ENCODE peak calls at places on chromosomes 3 and 15, in seven cellular contexts. C, F, Y, S, V, W and O are unnamed samples.

GRCh38 chr15:77091072-77091471 is 20.2 kb upstream of the TSPAN3 start:
- DNase-seq in F (no peak), Y (no peak), W (no peak), S (no peak), V (no peak), C (no peak), O (no peak)

GRCh38 chr3:104628185-104628789 is 738.4 kb upstream of the ALCAM start:
- DNase-seq in W (no peak), S (peak; percentile 28), V (no peak), F (no peak), Y (no peak), C (no peak), O (no peak)

GRCh38 chr3:83438177-83438576 is 1520.6 kb upstream of the CADM2 start:
- DNase-seq in F (no peak), S (peak; percentile 11), Y (no peak), C (no peak), W (no peak), V (no peak), O (no peak)

GRCh38 chr3:126127904-126128303 is 44.0 kb upstream of the SLC41A3 start:
- DNase-seq in C (no peak), Y (no peak), S (no peak), W (no peak), F (no peak), V (peak; percentile 1), O (peak; percentile 31)

GRCh38 chr15:94047566-94047965 is 183.8 kb upstream of the MCTP2 start:
- DNase-seq in C (no peak), Y (no peak), S (no peak), V (no peak), F (no peak), W (no peak), O (no peak)

GRCh38 chr3:39388741-39389248 is 5.6 kb downstream of the SLC25A38 start:
- DNase-seq in V (no peak), C (no peak), S (no peak), F (no peak), Y (no peak), W (no peak), O (no peak)

GRCh38 chr3:154236331-154236730 is 88.0 kb downstream of the DHX36 start:
- DNase-seq in W (no peak), V (no peak), Y (no peak), F (no peak), C (no peak), S (no peak), O (no peak)

GRCh38 chr3:46863261-46863782 is at the start of gene MYL3:
- DNase-seq in Y (no peak), W (no peak), S (no peak), F (no peak), C (no peak), V (no peak), O (no peak)

GRCh38 chr15:69762373-69763148 is 309.9 kb downstream of the RPLP1 start:
- DNase-seq in S (no peak), V (no peak), Y (no peak), F (no peak), W (no peak), C (no peak), O (no peak)

GRCh38 chr3:14771593-14772497 is 46.9 kb upstream of the FGD5 start:
- DNase-seq in Y (no peak), W (no peak), V (no peak), S (no peak), C (no peak), F (no peak), O (no peak)

GRCh38 chr15:77060560-77060959 is 10.3 kb downstream of the TSPAN3 start:
- DNase-seq in C (no peak), Y (no peak), W (no peak), V (no peak), S (peak; percentile 47), F (no peak), O (no peak)

GRCh38 chr15:74725241-74725774 is at the start of gene CYP1A1:
- DNase-seq in S (no peak), Y (no peak), V (peak; percentile 47), C (no peak), W (peak; percentile 12), F (no peak), O (no peak)

GRCh38 chr3:40770046-40770445 is 245.3 kb downstream of the ZNF621 start:
- DNase-seq in S (no peak), Y (no peak), C (no peak), F (no peak), W (no peak), V (no peak), O (no peak)

GRCh38 chr15:63509933-63510547 is 5.6 kb downstream of the USP3 start:
- DNase-seq in C (no peak), F (no peak), W (no peak), S (peak; percentile 49), Y (no peak), V (no peak), O (no peak)

GRCh38 chr3:122533931-122534334 is 19.2 kb upstream of the KPNA1 start:
- DNase-seq in V (no peak), S (peak; percentile 57), Y (no peak), W (no peak), F (no peak), C (no peak), O (no peak)

GRCh38 chr3:196604548-196604947 is 34.9 kb upstream of the NRROS start:
- DNase-seq in S (no peak), F (peak; percentile 59), W (peak; percentile 64), V (no peak), Y (peak; percentile 34), C (no peak), O (no peak)

GRCh38 chr3:188092648-188093047 is 61.3 kb upstream of the LPP start:
- DNase-seq in Y (no peak), S (no peak), W (no peak), V (no peak), C (no peak), F (no peak), O (no peak)

GRCh38 chr3:150876866-150877265 is 28.4 kb downstream of the MINDY4B start:
- DNase-seq in W (no peak), S (no peak), Y (no peak), F (no peak), V (no peak), C (no peak), O (no peak)

GRCh38 chr3:73500321-73500720 is 124.4 kb downstream of the PDZRN3 start:
- DNase-seq in S (no peak), W (no peak), C (no peak), V (no peak), F (no peak), Y (no peak), O (no peak)

GRCh38 chr3:61561374-61562041 is at the start of gene PTPRG:
- DNase-seq in W (no peak), C (no peak), V (peak; percentile 83), F (no peak), S (peak; percentile 84), Y (no peak), O (peak; percentile 93)

GRCh38 chr15:68208641-68209240 is 3.6 kb upstream of the CALML4 start:
- DNase-seq in V (no peak), F (no peak), Y (no peak), C (no peak), W (no peak), S (no peak), O (peak; percentile 50)

GRCh38 chr3:186400677-186401076 is 38.6 kb upstream of the DGKG start:
- DNase-seq in F (no peak), S (no peak), W (no peak), Y (no peak), C (no peak), V (no peak), O (no peak)

GRCh38 chr3:95200384-95200783 is 1137.5 kb downstream of the NSUN3 start:
- DNase-seq in Y (no peak), W (no peak), V (no peak), F (no peak), S (no peak), C (no peak), O (no peak)

GRCh38 chr3:184568918-184569829 is 7.6 kb downstream of the EPHB3 start:
- DNase-seq in V (peak; percentile 77), S (peak; percentile 81), Y (no peak), W (no peak), F (no peak), C (no peak), O (peak; percentile 87)